ENCODE peak calls at places on chromosomes 13 and 19, in five cellular contexts. A is progenitor cell of endocrine pancreas, U is type B pancreatic cell, T is ureter, Z is RWPE1. W is an unnamed sample.

GRCh38 chr19:37951816-37952210 is 44.8 kb downstream of the SIPA1L3 start:
- DNase-seq in T (no peak), A (no peak), U (no peak), Z (no peak), W (no peak)

GRCh38 chr19:43526884-43527859 is at the start of gene ETHE1:
- DNase-seq in T (peak; percentile 81), Z (peak; percentile 79), U (peak; percentile 86), A (peak; percentile 70), W (peak; percentile 66)

GRCh38 chr19:38544569-38545315 is 73.0 kb downstream of the MAP4K1 start:
- DNase-seq in T (no peak), U (no peak), Z (no peak), A (no peak), W (peak; percentile 20)

GRCh38 chr13:30845297-30846214 is 60.5 kb upstream of the MEDAG start:
- DNase-seq in A (no peak), T (no peak), Z (no peak), U (no peak), W (no peak)

GRCh38 chr19:33562636-33563035 is 41.0 kb upstream of the PEPD start:
- DNase-seq in Z (no peak), T (no peak), A (no peak), U (no peak), W (no peak)

GRCh38 chr19:400976-401835 is 7.7 kb downstream of the C2CD4C start:
- DNase-seq in T (no peak), Z (no peak), U (no peak), A (peak; percentile 0), W (no peak)

GRCh38 chr19:32650671-32651070 is 24.3 kb downstream of the ANKRD27 start:
- DNase-seq in A (no peak), T (no peak), Z (no peak), U (no peak), W (no peak)

GRCh38 chr19:7202888-7203287 is 91.3 kb downstream of the INSR start:
- DNase-seq in U (no peak), T (no peak), Z (no peak), A (no peak), W (no peak)

GRCh38 chr13:78709028-78709427 is 50.1 kb upstream of the OBI1 start:
- DNase-seq in U (no peak), Z (no peak), T (no peak), A (no peak), W (no peak)

GRCh38 chr13:48542581-48543341 is 9.9 kb upstream of the RCBTB2 start:
- DNase-seq in Z (no peak), T (peak; percentile 54), A (no peak), U (no peak), W (peak; percentile 42)